ENCODE peak calls at places on chromosome 5, in nine cellular contexts. One of them, this sample, is unnamed.

GRCh38 chr5:179344301-179345178 is 721 bp downstream of the ADAMTS2 start:
- DNase-seq in GM04504: no peak
- DNase-seq in RPMI8226: peak
- DNase-seq in HFFc6: no peak
- DNase-seq in tibial artery: no peak
- DNase-seq in LoVo: no peak
- DNase-seq in fibroblast of mammary gland: peak
- DNase-seq in right atrium auricular region: no peak
- DNase-seq in nucleus accumbens: no peak
- DNase-seq in this sample: no peak

GRCh38 chr5:72467987-72468386 is 39.2 kb downstream of the ZNF366 start:
- DNase-seq in GM04504: no peak
- DNase-seq in RPMI8226: no peak
- DNase-seq in HFFc6: peak
- DNase-seq in tibial artery: no peak
- DNase-seq in LoVo: no peak
- DNase-seq in fibroblast of mammary gland: peak
- DNase-seq in right atrium auricular region: no peak
- DNase-seq in nucleus accumbens: no peak
- DNase-seq in this sample: no peak

GRCh38 chr5:121735618-121736017 is 116.1 kb upstream of the FTMT start:
- DNase-seq in GM04504: no peak
- DNase-seq in RPMI8226: no peak
- DNase-seq in HFFc6: no peak
- DNase-seq in tibial artery: no peak
- DNase-seq in LoVo: no peak
- DNase-seq in fibroblast of mammary gland: no peak
- DNase-seq in right atrium auricular region: no peak
- DNase-seq in nucleus accumbens: no peak
- DNase-seq in this sample: no peak

GRCh38 chr5:173880306-173880985 is 7.7 kb upstream of the CPEB4 start:
- DNase-seq in GM04504: peak
- DNase-seq in RPMI8226: no peak
- DNase-seq in HFFc6: peak
- DNase-seq in tibial artery: no peak
- DNase-seq in LoVo: no peak
- DNase-seq in fibroblast of mammary gland: peak
- DNase-seq in right atrium auricular region: no peak
- DNase-seq in nucleus accumbens: no peak
- DNase-seq in this sample: no peak

GRCh38 chr5:80128129-80128528 is 93.0 kb downstream of the THBS4 start:
- DNase-seq in GM04504: no peak
- DNase-seq in RPMI8226: no peak
- DNase-seq in HFFc6: peak
- DNase-seq in tibial artery: no peak
- DNase-seq in LoVo: no peak
- DNase-seq in fibroblast of mammary gland: peak
- DNase-seq in right atrium auricular region: no peak
- DNase-seq in nucleus accumbens: no peak
- DNase-seq in this sample: no peak

GRCh38 chr5:16897284-16897704 is 38.8 kb downstream of the MYO10 start:
- DNase-seq in GM04504: no peak
- DNase-seq in RPMI8226: no peak
- DNase-seq in HFFc6: no peak
- DNase-seq in tibial artery: no peak
- DNase-seq in LoVo: peak
- DNase-seq in fibroblast of mammary gland: peak
- DNase-seq in right atrium auricular region: no peak
- DNase-seq in nucleus accumbens: no peak
- DNase-seq in this sample: no peak

GRCh38 chr5:153476767-153477166 is 13.7 kb upstream of the GRIA1 start:
- DNase-seq in GM04504: no peak
- DNase-seq in RPMI8226: no peak
- DNase-seq in HFFc6: peak
- DNase-seq in tibial artery: no peak
- DNase-seq in LoVo: peak
- DNase-seq in fibroblast of mammary gland: peak
- DNase-seq in right atrium auricular region: no peak
- DNase-seq in nucleus accumbens: no peak
- DNase-seq in this sample: no peak

GRCh38 chr5:50886657-50887056 is 220.2 kb downstream of the PARP8 start:
- DNase-seq in GM04504: no peak
- DNase-seq in RPMI8226: no peak
- DNase-seq in HFFc6: no peak
- DNase-seq in tibial artery: no peak
- DNase-seq in LoVo: no peak
- DNase-seq in fibroblast of mammary gland: no peak
- DNase-seq in right atrium auricular region: no peak
- DNase-seq in nucleus accumbens: no peak
- DNase-seq in this sample: no peak

GRCh38 chr5:124662261-124662781 is 84.1 kb downstream of the ZNF608 start:
- DNase-seq in GM04504: no peak
- DNase-seq in RPMI8226: no peak
- DNase-seq in HFFc6: no peak
- DNase-seq in tibial artery: no peak
- DNase-seq in LoVo: peak
- DNase-seq in fibroblast of mammary gland: no peak
- DNase-seq in right atrium auricular region: no peak
- DNase-seq in nucleus accumbens: no peak
- DNase-seq in this sample: no peak

GRCh38 chr5:143147918-143148317 is 255.6 kb downstream of the NR3C1 start:
- DNase-seq in GM04504: peak
- DNase-seq in RPMI8226: no peak
- DNase-seq in HFFc6: peak
- DNase-seq in tibial artery: no peak
- DNase-seq in LoVo: no peak
- DNase-seq in fibroblast of mammary gland: peak
- DNase-seq in right atrium auricular region: no peak
- DNase-seq in nucleus accumbens: no peak
- DNase-seq in this sample: no peak

GRCh38 chr5:57327934-57328333 is 154.1 kb downstream of the GPBP1 start:
- DNase-seq in GM04504: no peak
- DNase-seq in RPMI8226: no peak
- DNase-seq in HFFc6: no peak
- DNase-seq in tibial artery: no peak
- DNase-seq in LoVo: peak
- DNase-seq in fibroblast of mammary gland: peak
- DNase-seq in right atrium auricular region: no peak
- DNase-seq in nucleus accumbens: no peak
- DNase-seq in this sample: no peak

GRCh38 chr5:143931389-143931984 is 119.5 kb downstream of the HMHB1 start:
- DNase-seq in GM04504: no peak
- DNase-seq in RPMI8226: no peak
- DNase-seq in HFFc6: no peak
- DNase-seq in tibial artery: no peak
- DNase-seq in LoVo: no peak
- DNase-seq in fibroblast of mammary gland: no peak
- DNase-seq in right atrium auricular region: no peak
- DNase-seq in nucleus accumbens: no peak
- DNase-seq in this sample: no peak

GRCh38 chr5:33313150-33313549 is 127.6 kb upstream of the TARS1 start:
- DNase-seq in GM04504: peak
- DNase-seq in RPMI8226: no peak
- DNase-seq in HFFc6: peak
- DNase-seq in tibial artery: no peak
- DNase-seq in LoVo: peak
- DNase-seq in fibroblast of mammary gland: peak
- DNase-seq in right atrium auricular region: no peak
- DNase-seq in nucleus accumbens: no peak
- DNase-seq in this sample: no peak

GRCh38 chr5:72503888-72504491 is 3.2 kb downstream of the ZNF366 start:
- DNase-seq in GM04504: no peak
- DNase-seq in RPMI8226: no peak
- DNase-seq in HFFc6: peak
- DNase-seq in tibial artery: no peak
- DNase-seq in LoVo: peak
- DNase-seq in fibroblast of mammary gland: peak
- DNase-seq in right atrium auricular region: no peak
- DNase-seq in nucleus accumbens: no peak
- DNase-seq in this sample: peak

GRCh38 chr5:169350016-169350415 is 49.1 kb upstream of the SLIT3 start:
- DNase-seq in GM04504: peak
- DNase-seq in RPMI8226: no peak
- DNase-seq in HFFc6: peak
- DNase-seq in tibial artery: no peak
- DNase-seq in LoVo: no peak
- DNase-seq in fibroblast of mammary gland: peak
- DNase-seq in right atrium auricular region: no peak
- DNase-seq in nucleus accumbens: no peak
- DNase-seq in this sample: no peak

GRCh38 chr5:147176422-147176821 is 58.4 kb upstream of the STK32A start:
- DNase-seq in GM04504: no peak
- DNase-seq in RPMI8226: no peak
- DNase-seq in HFFc6: no peak
- DNase-seq in tibial artery: no peak
- DNase-seq in LoVo: no peak
- DNase-seq in fibroblast of mammary gland: no peak
- DNase-seq in right atrium auricular region: no peak
- DNase-seq in nucleus accumbens: no peak
- DNase-seq in this sample: no peak

GRCh38 chr5:135825373-135826220 is 8.9 kb upstream of the SLC25A48 start:
- DNase-seq in GM04504: no peak
- DNase-seq in RPMI8226: no peak
- DNase-seq in HFFc6: no peak
- DNase-seq in tibial artery: no peak
- DNase-seq in LoVo: no peak
- DNase-seq in fibroblast of mammary gland: no peak
- DNase-seq in right atrium auricular region: no peak
- DNase-seq in nucleus accumbens: no peak
- DNase-seq in this sample: no peak

GRCh38 chr5:73464016-73464745 is 15.6 kb upstream of the FOXD1 start:
- DNase-seq in GM04504: peak
- DNase-seq in RPMI8226: no peak
- DNase-seq in HFFc6: no peak
- DNase-seq in tibial artery: no peak
- DNase-seq in LoVo: no peak
- DNase-seq in fibroblast of mammary gland: peak
- DNase-seq in right atrium auricular region: no peak
- DNase-seq in nucleus accumbens: no peak
- DNase-seq in this sample: no peak

GRCh38 chr5:57761513-57761912 is 278.9 kb upstream of the ACTBL2 start:
- DNase-seq in GM04504: no peak
- DNase-seq in RPMI8226: no peak
- DNase-seq in HFFc6: no peak
- DNase-seq in tibial artery: no peak
- DNase-seq in LoVo: no peak
- DNase-seq in fibroblast of mammary gland: no peak
- DNase-seq in right atrium auricular region: no peak
- DNase-seq in nucleus accumbens: no peak
- DNase-seq in this sample: no peak

GRCh38 chr5:126676195-126676624 is 75.5 kb downstream of the PHAX start:
- DNase-seq in GM04504: peak
- DNase-seq in RPMI8226: peak
- DNase-seq in HFFc6: peak
- DNase-seq in tibial artery: no peak
- DNase-seq in LoVo: peak
- DNase-seq in fibroblast of mammary gland: peak
- DNase-seq in right atrium auricular region: no peak
- DNase-seq in nucleus accumbens: no peak
- DNase-seq in this sample: peak

GRCh38 chr5:74440341-74440740 is 200.2 kb downstream of the ENC1 start:
- DNase-seq in GM04504: no peak
- DNase-seq in RPMI8226: no peak
- DNase-seq in HFFc6: no peak
- DNase-seq in tibial artery: no peak
- DNase-seq in LoVo: no peak
- DNase-seq in fibroblast of mammary gland: no peak
- DNase-seq in right atrium auricular region: no peak
- DNase-seq in nucleus accumbens: no peak
- DNase-seq in this sample: no peak

GRCh38 chr5:74903165-74903787 is 37.1 kb upstream of the FAM169A start:
- DNase-seq in GM04504: no peak
- DNase-seq in RPMI8226: peak
- DNase-seq in HFFc6: no peak
- DNase-seq in tibial artery: no peak
- DNase-seq in LoVo: peak
- DNase-seq in fibroblast of mammary gland: peak
- DNase-seq in right atrium auricular region: no peak
- DNase-seq in nucleus accumbens: no peak
- DNase-seq in this sample: no peak

GRCh38 chr5:176491056-176491646 is 43.0 kb downstream of the FAF2 start:
- DNase-seq in GM04504: no peak
- DNase-seq in RPMI8226: no peak
- DNase-seq in HFFc6: peak
- DNase-seq in tibial artery: no peak
- DNase-seq in LoVo: no peak
- DNase-seq in fibroblast of mammary gland: no peak
- DNase-seq in right atrium auricular region: no peak
- DNase-seq in nucleus accumbens: no peak
- DNase-seq in this sample: peak

GRCh38 chr5:16179511-16179935 is at the start of gene MARCHF11:
- DNase-seq in GM04504: no peak
- DNase-seq in RPMI8226: no peak
- DNase-seq in HFFc6: no peak
- DNase-seq in tibial artery: no peak
- DNase-seq in LoVo: no peak
- DNase-seq in fibroblast of mammary gland: no peak
- DNase-seq in right atrium auricular region: no peak
- DNase-seq in nucleus accumbens: no peak
- DNase-seq in this sample: no peak

GRCh38 chr5:164207646-164208045 is 702.2 kb downstream of the MAT2B start:
- DNase-seq in GM04504: no peak
- DNase-seq in RPMI8226: no peak
- DNase-seq in HFFc6: no peak
- DNase-seq in tibial artery: no peak
- DNase-seq in LoVo: no peak
- DNase-seq in fibroblast of mammary gland: peak
- DNase-seq in right atrium auricular region: no peak
- DNase-seq in nucleus accumbens: no peak
- DNase-seq in this sample: no peak

GRCh38 chr5:146717951-146718350 is 160.6 kb downstream of the PPP2R2B start:
- DNase-seq in GM04504: no peak
- DNase-seq in RPMI8226: no peak
- DNase-seq in HFFc6: no peak
- DNase-seq in tibial artery: no peak
- DNase-seq in LoVo: no peak
- DNase-seq in fibroblast of mammary gland: no peak
- DNase-seq in right atrium auricular region: no peak
- DNase-seq in nucleus accumbens: no peak
- DNase-seq in this sample: no peak

GRCh38 chr5:37988454-37989046 is 148.7 kb upstream of the GDNF start:
- DNase-seq in GM04504: no peak
- DNase-seq in RPMI8226: no peak
- DNase-seq in HFFc6: no peak
- DNase-seq in tibial artery: no peak
- DNase-seq in LoVo: no peak
- DNase-seq in fibroblast of mammary gland: no peak
- DNase-seq in right atrium auricular region: no peak
- DNase-seq in nucleus accumbens: no peak
- DNase-seq in this sample: no peak

GRCh38 chr5:150846651-150847333 is 471 bp downstream of the IRGM start:
- DNase-seq in GM04504: peak
- DNase-seq in RPMI8226: peak
- DNase-seq in HFFc6: peak
- DNase-seq in tibial artery: no peak
- DNase-seq in LoVo: peak
- DNase-seq in fibroblast of mammary gland: peak
- DNase-seq in right atrium auricular region: peak
- DNase-seq in nucleus accumbens: no peak
- DNase-seq in this sample: peak

GRCh38 chr5:15373151-15373550 is 126.8 kb upstream of the FBXL7 start:
- DNase-seq in GM04504: no peak
- DNase-seq in RPMI8226: no peak
- DNase-seq in HFFc6: no peak
- DNase-seq in tibial artery: no peak
- DNase-seq in LoVo: no peak
- DNase-seq in fibroblast of mammary gland: no peak
- DNase-seq in right atrium auricular region: no peak
- DNase-seq in nucleus accumbens: no peak
- DNase-seq in this sample: no peak

GRCh38 chr5:139700711-139701693 is 52.9 kb downstream of the CXXC5 start:
- DNase-seq in GM04504: no peak
- DNase-seq in RPMI8226: no peak
- DNase-seq in HFFc6: no peak
- DNase-seq in tibial artery: no peak
- DNase-seq in LoVo: peak
- DNase-seq in fibroblast of mammary gland: no peak
- DNase-seq in right atrium auricular region: no peak
- DNase-seq in nucleus accumbens: no peak
- DNase-seq in this sample: no peak

GRCh38 chr5:39064450-39064849 is 9.7 kb downstream of the RICTOR start:
- DNase-seq in GM04504: no peak
- DNase-seq in RPMI8226: no peak
- DNase-seq in HFFc6: no peak
- DNase-seq in tibial artery: no peak
- DNase-seq in LoVo: no peak
- DNase-seq in fibroblast of mammary gland: no peak
- DNase-seq in right atrium auricular region: no peak
- DNase-seq in nucleus accumbens: no peak
- DNase-seq in this sample: no peak

This sample was measured in GDM1.